ENCODE peak calls at places on chromosomes 1 and 21, in five cellular contexts. One of them, this sample, is unnamed.

GRCh38 chr1:68378296-68379084 is 71.3 kb downstream of the RPE65 start:
- DNase-seq in mammary epithelial cell: peak; percentile 70
- DNase-seq in fibroblast of lung: peak; percentile 21
- DNase-seq in left ventricle myocardium inferior: no peak
- DNase-seq in HCT116: peak; percentile 77
- DNase-seq in this sample: no peak

GRCh38 chr1:178011101-178011828 is 41.4 kb upstream of the SEC16B start:
- DNase-seq in mammary epithelial cell: peak; percentile 89
- DNase-seq in left ventricle myocardium inferior: no peak
- DNase-seq in fibroblast of lung: peak; percentile 45
- DNase-seq in HCT116: peak; percentile 55
- DNase-seq in this sample: no peak

GRCh38 chr1:214603819-214604252 is 841 bp downstream of the CENPF start:
- DNase-seq in left ventricle myocardium inferior: no peak
- DNase-seq in mammary epithelial cell: no peak
- DNase-seq in HCT116: no peak
- DNase-seq in fibroblast of lung: no peak
- DNase-seq in this sample: no peak

GRCh38 chr1:236301958-236302335 is 20.2 kb upstream of the ERO1B start:
- DNase-seq in HCT116: no peak
- DNase-seq in fibroblast of lung: no peak
- DNase-seq in mammary epithelial cell: no peak
- DNase-seq in left ventricle myocardium inferior: no peak
- DNase-seq in this sample: no peak

GRCh38 chr21:41993744-41994143 is 16.4 kb downstream of the ZBTB21 start:
- DNase-seq in fibroblast of lung: peak; percentile 83
- DNase-seq in mammary epithelial cell: no peak
- DNase-seq in HCT116: no peak
- DNase-seq in left ventricle myocardium inferior: no peak
- DNase-seq in this sample: no peak

GRCh38 chr1:77416692-77417450 is 135.1 kb downstream of the AK5 start:
- DNase-seq in left ventricle myocardium inferior: no peak
- DNase-seq in fibroblast of lung: peak; percentile 39
- DNase-seq in HCT116: peak; percentile 48
- DNase-seq in mammary epithelial cell: no peak
- DNase-seq in this sample: no peak

GRCh38 chr1:2837823-2838222 is 36.3 kb upstream of the TTC34 start:
- DNase-seq in left ventricle myocardium inferior: no peak
- DNase-seq in fibroblast of lung: no peak
- DNase-seq in mammary epithelial cell: no peak
- DNase-seq in HCT116: no peak
- DNase-seq in this sample: no peak

GRCh38 chr21:33402011-33402979 is 918 bp upstream of the IFNGR2 start:
- DNase-seq in mammary epithelial cell: peak; percentile 82
- DNase-seq in HCT116: no peak
- DNase-seq in fibroblast of lung: peak; percentile 78
- DNase-seq in left ventricle myocardium inferior: peak; percentile 65
- DNase-seq in this sample: no peak

GRCh38 chr1:217009376-217009775 is 286.1 kb upstream of the ESRRG start:
- DNase-seq in HCT116: no peak
- DNase-seq in fibroblast of lung: no peak
- DNase-seq in left ventricle myocardium inferior: no peak
- DNase-seq in mammary epithelial cell: peak; percentile 4
- DNase-seq in this sample: no peak

GRCh38 chr21:38297193-38297592 is 40.4 kb downstream of the KCNJ15 start:
- DNase-seq in HCT116: no peak
- DNase-seq in mammary epithelial cell: peak; percentile 59
- DNase-seq in fibroblast of lung: peak; percentile 58
- DNase-seq in left ventricle myocardium inferior: no peak
- DNase-seq in this sample: no peak

GRCh38 chr1:146049436-146049835 is 27.9 kb upstream of the HJV start:
- DNase-seq in mammary epithelial cell: no peak
- DNase-seq in fibroblast of lung: no peak
- DNase-seq in HCT116: no peak
- DNase-seq in left ventricle myocardium inferior: no peak
- DNase-seq in this sample: no peak

GRCh38 chr1:2260917-2261316 is 32.8 kb downstream of the SKI start:
- DNase-seq in left ventricle myocardium inferior: no peak
- DNase-seq in HCT116: no peak
- DNase-seq in mammary epithelial cell: no peak
- DNase-seq in fibroblast of lung: no peak
- DNase-seq in this sample: no peak

GRCh38 chr1:32447469-32448185 is 17.2 kb upstream of the ZBTB8B start:
- DNase-seq in fibroblast of lung: peak; percentile 12
- DNase-seq in HCT116: peak; percentile 46
- DNase-seq in mammary epithelial cell: peak; percentile 30
- DNase-seq in left ventricle myocardium inferior: no peak
- DNase-seq in this sample: no peak
- H3K4me3 ChIP-seq in fibroblast of lung: no peak overlapping the region
- H3K4me3 ChIP-seq in HCT116: peak overlapping the region; percentile 55
- H3K4me3 ChIP-seq in mammary epithelial cell: peak overlapping the region; percentile 30
- H3K4me3 ChIP-seq in left ventricle myocardium inferior: no peak overlapping the region
- H3K4me3 ChIP-seq in this sample: no peak overlapping the region

GRCh38 chr21:26003428-26003827 is 167.1 kb downstream of the APP start:
- DNase-seq in left ventricle myocardium inferior: no peak
- DNase-seq in fibroblast of lung: no peak
- DNase-seq in mammary epithelial cell: no peak
- DNase-seq in HCT116: no peak
- DNase-seq in this sample: no peak

GRCh38 chr21:25997788-25998611 is 172.6 kb downstream of the APP start:
- DNase-seq in left ventricle myocardium inferior: no peak
- DNase-seq in mammary epithelial cell: peak; percentile 83
- DNase-seq in fibroblast of lung: no peak
- DNase-seq in HCT116: peak; percentile 65
- DNase-seq in this sample: no peak

GRCh38 chr21:25995283-25995682 is 175.3 kb downstream of the APP start:
- DNase-seq in fibroblast of lung: no peak
- DNase-seq in left ventricle myocardium inferior: no peak
- DNase-seq in HCT116: no peak
- DNase-seq in mammary epithelial cell: no peak
- DNase-seq in this sample: no peak

GRCh38 chr21:26001356-26001755 is 169.2 kb downstream of the APP start:
- DNase-seq in left ventricle myocardium inferior: no peak
- DNase-seq in HCT116: no peak
- DNase-seq in fibroblast of lung: no peak
- DNase-seq in mammary epithelial cell: no peak
- DNase-seq in this sample: no peak

GRCh38 chr21:25999935-26000582 is 170.5 kb downstream of the APP start:
- DNase-seq in fibroblast of lung: no peak
- DNase-seq in mammary epithelial cell: no peak
- DNase-seq in left ventricle myocardium inferior: no peak
- DNase-seq in HCT116: no peak
- DNase-seq in this sample: peak; percentile 49
- H3K27ac ChIP-seq in fibroblast of lung: no peak overlapping the region
- H3K27ac ChIP-seq in mammary epithelial cell: no peak overlapping the region
- H3K27ac ChIP-seq in left ventricle myocardium inferior: no peak overlapping the region
- H3K27ac ChIP-seq in HCT116: no peak overlapping the region
- H3K27ac ChIP-seq in this sample: no peak overlapping the region

GRCh38 chr21:26717146-26717739 is 128.0 kb downstream of the ADAMTS1 start:
- DNase-seq in HCT116: no peak
- DNase-seq in mammary epithelial cell: peak; percentile 2
- DNase-seq in fibroblast of lung: peak; percentile 53
- DNase-seq in left ventricle myocardium inferior: no peak
- DNase-seq in this sample: no peak
- TF ChIP-seq CTCF in HCT116: peak; percentile 57
- TF ChIP-seq CTCF in mammary epithelial cell: peak; percentile 43
- TF ChIP-seq CTCF in fibroblast of lung: peak; percentile 28
- TF ChIP-seq CTCF in left ventricle myocardium inferior: peak; percentile 74
- TF ChIP-seq CTCF in this sample: peak; percentile 68

GRCh38 chr21:9741343-9741742 is 780.0 kb upstream of the TPTE start:
- DNase-seq in fibroblast of lung: no peak
- DNase-seq in mammary epithelial cell: no peak
- DNase-seq in left ventricle myocardium inferior: no peak
- DNase-seq in HCT116: no peak
- DNase-seq in this sample: no peak

GRCh38 chr21:9735421-9735961 is 785.9 kb upstream of the TPTE start:
- DNase-seq in left ventricle myocardium inferior: no peak
- DNase-seq in fibroblast of lung: no peak
- DNase-seq in mammary epithelial cell: no peak
- DNase-seq in HCT116: no peak
- DNase-seq in this sample: no peak

GRCh38 chr21:9737871-9738520 is 783.4 kb upstream of the TPTE start:
- DNase-seq in HCT116: no peak
- DNase-seq in left ventricle myocardium inferior: no peak
- DNase-seq in fibroblast of lung: no peak
- DNase-seq in mammary epithelial cell: no peak
- DNase-seq in this sample: no peak

GRCh38 chr21:9739240-9739639 is 782.1 kb upstream of the TPTE start:
- DNase-seq in HCT116: no peak
- DNase-seq in mammary epithelial cell: no peak
- DNase-seq in left ventricle myocardium inferior: no peak
- DNase-seq in fibroblast of lung: no peak
- DNase-seq in this sample: no peak

DNA sequence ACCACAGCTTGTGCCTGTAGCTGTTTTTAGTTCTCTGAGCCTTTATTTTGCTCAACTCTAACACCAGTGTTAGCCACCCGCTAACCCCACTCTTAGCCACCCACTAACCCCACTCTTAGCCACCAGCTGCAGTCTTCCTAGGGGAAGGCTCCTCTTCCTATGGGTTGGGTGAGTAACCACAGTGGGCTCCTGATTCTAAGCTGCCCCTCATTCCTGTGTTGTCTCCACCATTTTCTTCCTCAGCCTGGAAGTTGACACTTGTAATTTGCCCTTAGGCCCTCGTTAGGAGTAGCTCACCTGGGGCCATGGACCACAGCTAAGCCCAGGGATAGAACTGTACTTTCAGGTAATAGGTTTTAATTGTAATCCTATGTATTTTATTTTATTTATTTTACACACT is 782.9 kb upstream of the TPTE start:
- DNase-seq in left ventricle myocardium inferior: no peak
- DNase-seq in fibroblast of lung: no peak
- DNase-seq in HCT116: no peak
- DNase-seq in mammary epithelial cell: no peak
- DNase-seq in this sample: no peak
- H3K4me3 ChIP-seq in left ventricle myocardium inferior: no peak overlapping the region
- H3K4me3 ChIP-seq in fibroblast of lung: no peak overlapping the region
- H3K4me3 ChIP-seq in HCT116: no peak overlapping the region
- H3K4me3 ChIP-seq in mammary epithelial cell: no peak overlapping the region
- H3K4me3 ChIP-seq in this sample: no peak overlapping the region

GRCh38 chr21:45981154-45981606 is 390 bp upstream of the COL6A1 start:
- DNase-seq in mammary epithelial cell: peak; percentile 70
- DNase-seq in fibroblast of lung: peak; percentile 92
- DNase-seq in left ventricle myocardium inferior: peak; percentile 84
- DNase-seq in HCT116: peak; percentile 52
- DNase-seq in this sample: peak; percentile 38
- H3K27ac ChIP-seq in mammary epithelial cell: no peak overlapping the region
- H3K27ac ChIP-seq in fibroblast of lung: peak overlapping the region; percentile 91
- H3K27ac ChIP-seq in left ventricle myocardium inferior: peak overlapping the region; percentile 90
- H3K27ac ChIP-seq in HCT116: peak overlapping the region; percentile 86
- H3K27ac ChIP-seq in this sample: no peak overlapping the region

GRCh38 chr1:172530000-172530399 is 3.0 kb upstream of the SUCO start:
- DNase-seq in left ventricle myocardium inferior: no peak
- DNase-seq in fibroblast of lung: no peak
- DNase-seq in HCT116: no peak
- DNase-seq in mammary epithelial cell: peak; percentile 83
- DNase-seq in this sample: no peak

GRCh38 chr1:172531846-172532699 is 877 bp upstream of the SUCO start:
- DNase-seq in HCT116: peak; percentile 97
- DNase-seq in fibroblast of lung: peak; percentile 99
- DNase-seq in mammary epithelial cell: peak; percentile 98
- DNase-seq in left ventricle myocardium inferior: peak; percentile 77
- DNase-seq in this sample: peak; percentile 82

GRCh38 chr1:172533511-172534116 is 664 bp downstream of the SUCO start:
- DNase-seq in left ventricle myocardium inferior: no peak
- DNase-seq in mammary epithelial cell: peak; percentile 47
- DNase-seq in HCT116: no peak
- DNase-seq in fibroblast of lung: peak; percentile 30
- DNase-seq in this sample: no peak

GRCh38 chr1:172531412-172531811 is 1.5 kb upstream of the SUCO start:
- DNase-seq in mammary epithelial cell: peak; percentile 5
- DNase-seq in fibroblast of lung: no peak
- DNase-seq in left ventricle myocardium inferior: no peak
- DNase-seq in HCT116: no peak
- DNase-seq in this sample: no peak

GRCh38 chr1:172532700-172533510 is at the start of gene SUCO:
- DNase-seq in mammary epithelial cell: peak; percentile 100
- DNase-seq in HCT116: peak; percentile 97
- DNase-seq in fibroblast of lung: peak; percentile 99
- DNase-seq in left ventricle myocardium inferior: peak; percentile 100
- DNase-seq in this sample: peak; percentile 99
- TF ChIP-seq CTCF in mammary epithelial cell: peak; percentile 28
- TF ChIP-seq CTCF in HCT116: no peak
- TF ChIP-seq CTCF in fibroblast of lung: no peak
- TF ChIP-seq CTCF in left ventricle myocardium inferior: no peak
- TF ChIP-seq CTCF in this sample: peak; percentile 16

GRCh38 chr1:20730690-20731056 is 1.8 kb downstream of the SH2D5 start:
- DNase-seq in HCT116: no peak
- DNase-seq in left ventricle myocardium inferior: no peak
- DNase-seq in fibroblast of lung: no peak
- DNase-seq in mammary epithelial cell: no peak
- DNase-seq in this sample: no peak
- H3K4me3 ChIP-seq in HCT116: no peak overlapping the region
- H3K4me3 ChIP-seq in left ventricle myocardium inferior: no peak overlapping the region
- H3K4me3 ChIP-seq in fibroblast of lung: no peak overlapping the region
- H3K4me3 ChIP-seq in mammary epithelial cell: peak overlapping the region; percentile 76
- H3K4me3 ChIP-seq in this sample: no peak overlapping the region

DNA sequence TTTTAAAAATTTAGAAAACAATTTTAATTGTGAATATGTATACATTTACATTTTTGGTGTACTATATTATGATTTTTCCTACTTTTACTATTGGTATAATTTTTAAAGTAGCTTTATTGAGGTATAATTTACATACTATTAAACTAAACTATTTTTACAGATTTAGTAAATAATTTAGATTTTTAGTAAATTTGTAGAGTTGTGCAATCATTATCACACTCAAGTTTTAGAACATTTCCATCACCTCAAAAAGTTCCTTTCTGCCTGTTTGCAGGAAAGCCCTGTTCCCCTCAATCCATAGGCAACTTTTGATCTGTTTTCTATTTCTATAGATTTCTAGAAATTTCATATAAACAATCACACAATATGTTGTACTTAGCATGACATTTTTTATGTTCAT is 8.2 kb downstream of the PHTF1 start:
- DNase-seq in fibroblast of lung: no peak
- DNase-seq in mammary epithelial cell: no peak
- DNase-seq in HCT116: no peak
- DNase-seq in left ventricle myocardium inferior: no peak
- DNase-seq in this sample: no peak
- H3K27ac ChIP-seq in fibroblast of lung: no peak overlapping the region
- H3K27ac ChIP-seq in mammary epithelial cell: no peak overlapping the region
- H3K27ac ChIP-seq in HCT116: no peak overlapping the region
- H3K27ac ChIP-seq in left ventricle myocardium inferior: no peak overlapping the region
- H3K27ac ChIP-seq in this sample: no peak overlapping the region

DNA sequence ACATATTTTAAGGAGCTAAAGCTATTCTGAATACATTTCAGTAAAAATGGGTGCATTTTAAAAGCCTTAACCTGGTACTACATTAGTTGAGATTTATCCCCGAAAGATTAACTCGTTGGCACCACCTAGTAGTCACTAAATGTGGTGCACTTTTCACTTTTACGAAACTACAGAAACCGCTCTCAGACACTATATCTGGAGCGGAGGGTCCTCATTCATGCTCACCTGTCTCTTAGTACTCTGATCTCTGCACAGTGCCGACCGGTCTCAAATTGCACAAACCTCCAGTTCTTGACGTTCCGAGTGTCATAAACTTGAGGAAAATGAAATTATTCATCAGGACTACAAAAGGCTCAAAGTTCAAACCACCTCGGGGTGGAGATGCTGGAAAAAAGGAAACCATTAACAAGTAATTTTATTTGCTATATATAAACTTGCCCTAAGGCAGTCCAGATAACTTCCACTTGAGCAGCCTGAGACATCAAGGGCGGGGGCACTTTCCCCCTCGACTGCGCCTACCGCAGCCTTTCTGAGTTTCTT is 722 bp downstream of the LZIC start:
- DNase-seq in fibroblast of lung: peak; percentile 70
- DNase-seq in mammary epithelial cell: peak; percentile 57
- DNase-seq in left ventricle myocardium inferior: no peak
- DNase-seq in HCT116: no peak
- DNase-seq in this sample: peak; percentile 11
- TF ChIP-seq CTCF in fibroblast of lung: peak; percentile 49
- TF ChIP-seq CTCF in mammary epithelial cell: peak; percentile 63
- TF ChIP-seq CTCF in left ventricle myocardium inferior: peak; percentile 54
- TF ChIP-seq CTCF in HCT116: peak; percentile 68
- TF ChIP-seq CTCF in this sample: peak; percentile 57

This sample was measured in CD8-positive, alpha-beta T cell.